ENCODE peak calls at places on chromosomes 4 and X, in nine cellular contexts. S, Y, B, R, I, Z, Q, G and X are unnamed samples.

GRCh38 chrX:67607436-67607835 is 63.6 kb downstream of the AR start:
- DNase-seq in S (no peak), Y (no peak), B (no peak), R (no peak), I (no peak), Z (no peak), Q (no peak), G (no peak), X (no peak)

GRCh38 chr4:188266386-188266785 is 127.1 kb downstream of the TRIML1 start:
- DNase-seq in S (no peak), Y (no peak), B (no peak), R (no peak), I (no peak), Z (no peak), Q (no peak), G (no peak), X (no peak)

GRCh38 chr4:108991929-108992328 is 229.1 kb upstream of the ETNPPL start:
- DNase-seq in S (no peak), Y (no peak), B (no peak), R (no peak), I (no peak), Z (no peak), Q (no peak), G (peak), X (no peak)

GRCh38 chr4:15855804-15856475 is 77.8 kb downstream of the CD38 start:
- DNase-seq in S (no peak), Y (no peak), B (no peak), R (no peak), I (no peak), Z (no peak), Q (peak), G (no peak), X (no peak)

GRCh38 chr4:7433376-7434140 is 1.2 kb downstream of the PSAPL1 start:
- DNase-seq in S (no peak), Y (no peak), B (no peak), R (no peak), I (no peak), Z (no peak), Q (no peak), G (no peak), X (no peak)

GRCh38 chrX:45266456-45266855 is 65.8 kb upstream of the DIPK2B start:
- DNase-seq in S (no peak), Y (no peak), B (no peak), R (no peak), I (no peak), Z (no peak), Q (no peak), G (no peak), X (no peak)

GRCh38 chr4:127623755-127624087 is 9.0 kb upstream of the INTU start:
- DNase-seq in S (no peak), Y (no peak), B (no peak), R (no peak), I (no peak), Z (peak), Q (no peak), G (no peak), X (no peak)

GRCh38 chr4:139761461-139761860 is 95.8 kb downstream of the MGST2 start:
- DNase-seq in S (no peak), Y (no peak), B (no peak), R (no peak), I (no peak), Z (no peak), Q (no peak), G (no peak), X (no peak)

GRCh38 chr4:57102050-57102564 is 8.1 kb downstream of the IGFBP7 start:
- DNase-seq in S (peak), Y (no peak), B (no peak), R (no peak), I (no peak), Z (no peak), Q (peak), G (no peak), X (no peak)

GRCh38 chr4:69485130-69485529 is 10.6 kb downstream of the UGT2B4 start:
- DNase-seq in S (no peak), Y (no peak), B (no peak), R (no peak), I (no peak), Z (no peak), Q (no peak), G (no peak), X (no peak)

GRCh38 chrX:41441934-41442823 is 5.0 kb upstream of the NYX start:
- DNase-seq in S (no peak), Y (no peak), B (peak), R (peak), I (peak), Z (peak), Q (peak), G (peak), X (no peak)

GRCh38 chr4:45215976-45216542 is 489.7 kb upstream of the GNPDA2 start:
- DNase-seq in S (no peak), Y (no peak), B (no peak), R (no peak), I (no peak), Z (no peak), Q (no peak), G (no peak), X (no peak)

GRCh38 chrX:39848243-39848642 is 249.5 kb downstream of the BCOR start:
- DNase-seq in S (no peak), Y (no peak), B (no peak), R (no peak), I (no peak), Z (no peak), Q (no peak), G (no peak), X (no peak)

GRCh38 chr4:84041426-84041825 is 457.7 kb downstream of the NKX6-1 start:
- DNase-seq in S (no peak), Y (no peak), B (no peak), R (no peak), I (no peak), Z (no peak), Q (no peak), G (no peak), X (no peak)

GRCh38 chrX:9231491-9231890 is 197.6 kb upstream of the FAM9B start:
- DNase-seq in S (no peak), Y (no peak), B (no peak), R (no peak), I (no peak), Z (no peak), Q (no peak), G (no peak), X (no peak)

GRCh38 chr4:141971854-141972253 is 335.5 kb downstream of the IL15 start:
- DNase-seq in S (peak), Y (no peak), B (no peak), R (no peak), I (no peak), Z (no peak), Q (no peak), G (no peak), X (no peak)

GRCh38 chrX:38437093-38437492 is 84.7 kb downstream of the OTC start:
- DNase-seq in S (no peak), Y (no peak), B (no peak), R (no peak), I (no peak), Z (no peak), Q (no peak), G (peak), X (no peak)

GRCh38 chr4:136664988-136665387 is 867.3 kb downstream of the PCDH18 start:
- DNase-seq in S (no peak), Y (no peak), B (no peak), R (no peak), I (no peak), Z (no peak), Q (no peak), G (peak), X (no peak)

GRCh38 chr4:39970559-39971270 is 7.0 kb downstream of the PDS5A start:
- DNase-seq in S (no peak), Y (no peak), B (no peak), R (no peak), I (no peak), Z (no peak), Q (no peak), G (no peak), X (no peak)

GRCh38 chr4:107349266-107349665 is 313.2 kb upstream of the DKK2 start:
- DNase-seq in S (no peak), Y (no peak), B (no peak), R (no peak), I (no peak), Z (no peak), Q (no peak), G (no peak), X (no peak)

GRCh38 chrX:131577999-131578734 is 34.3 kb downstream of the OR13H1 start:
- DNase-seq in S (no peak), Y (no peak), B (no peak), R (no peak), I (no peak), Z (no peak), Q (no peak), G (no peak), X (no peak)

GRCh38 chr4:122746485-122746965 is 14.0 kb downstream of the BBS12 start:
- DNase-seq in S (no peak), Y (no peak), B (no peak), R (no peak), I (no peak), Z (no peak), Q (no peak), G (no peak), X (no peak)

GRCh38 chr4:56723201-56723605 is 42.1 kb upstream of the HOPX start:
- DNase-seq in S (no peak), Y (peak), B (peak), R (no peak), I (no peak), Z (no peak), Q (no peak), G (no peak), X (no peak)

GRCh38 chr4:132297346-132297745 is 851.7 kb upstream of the PCDH10 start:
- DNase-seq in S (peak), Y (no peak), B (no peak), R (no peak), I (no peak), Z (no peak), Q (no peak), G (no peak), X (no peak)

GRCh38 chr4:103892616-103893015 is 172.8 kb upstream of the TACR3 start:
- DNase-seq in S (no peak), Y (no peak), B (no peak), R (no peak), I (no peak), Z (no peak), Q (no peak), G (peak), X (no peak)

GRCh38 chr4:1084796-1085403 is 28.5 kb downstream of the RNF212 start:
- DNase-seq in S (no peak), Y (no peak), B (no peak), R (no peak), I (no peak), Z (no peak), Q (no peak), G (no peak), X (no peak)

GRCh38 chrX:46485897-46486296 is 59.3 kb downstream of the ZNF674 start:
- DNase-seq in S (no peak), Y (no peak), B (no peak), R (peak), I (no peak), Z (no peak), Q (no peak), G (no peak), X (no peak)

GRCh38 chr4:143085224-143085623 is 99.5 kb upstream of the USP38 start:
- DNase-seq in S (no peak), Y (no peak), B (no peak), R (no peak), I (no peak), Z (no peak), Q (no peak), G (no peak), X (no peak)

GRCh38 chr4:155735506-155735905 is 23.3 kb upstream of the GUCY1B1 start:
- DNase-seq in S (no peak), Y (no peak), B (no peak), R (no peak), I (no peak), Z (no peak), Q (no peak), G (no peak), X (no peak)

GRCh38 chrX:11704725-11705495 is 39.2 kb upstream of the ARHGAP6 start:
- DNase-seq in S (no peak), Y (no peak), B (no peak), R (no peak), I (no peak), Z (no peak), Q (no peak), G (no peak), X (no peak)

GRCh38 chrX:68647156-68647957 is at the start of gene STARD8:
- DNase-seq in S (no peak), Y (no peak), B (no peak), R (no peak), I (no peak), Z (no peak), Q (peak), G (no peak), X (no peak)

GRCh38 chrX:55452825-55453124 is 848 bp downstream of the MAGEH1 start:
- DNase-seq in S (no peak), Y (no peak), B (no peak), R (no peak), I (no peak), Z (no peak), Q (no peak), G (no peak), X (no peak)